ENCODE peak calls at places on chromosomes 16 and 17, in six cellular contexts. W is dorsolateral prefrontal cortex, T is LNCaP clone FGC, J is MM.1S, Z is GM12865, N is breast epithelium. F is an unnamed sample.

GRCh38 chr16:17382514-17382913 is 88.2 kb downstream of the XYLT1 start:
- DNase-seq in Z (no peak), T (no peak), J (no peak), W (no peak), N (no peak), F (no peak)

GRCh38 chr17:27224526-27225315 is 69.2 kb upstream of the WSB1 start:
- DNase-seq in N (no peak), W (no peak), J (no peak), Z (no peak), T (no peak), F (no peak)

GRCh38 chr16:27801259-27801945 is 251.5 kb downstream of the KATNIP start:
- DNase-seq in J (no peak), N (no peak), Z (no peak), T (no peak), W (no peak), F (no peak)

GRCh38 chr16:53611151-53611802 is 92.4 kb downstream of the RPGRIP1L start:
- DNase-seq in Z (no peak), J (no peak), W (no peak), N (no peak), T (no peak), F (no peak)

GRCh38 chr16:88464447-88465318 is 11.6 kb downstream of the ZFPM1 start:
- DNase-seq in Z (no peak), T (no peak), N (no peak), W (no peak), J (no peak), F (no peak)

GRCh38 chr16:83475108-83475507 is 332.7 kb upstream of the HSBP1 start:
- DNase-seq in Z (no peak), T (no peak), W (no peak), J (no peak), N (no peak), F (no peak)

GRCh38 chr17:77721823-77722160 is 236.7 kb upstream of the TNRC6C start:
- DNase-seq in Z (no peak), N (no peak), W (no peak), J (no peak), T (no peak), F (no peak)

GRCh38 chr17:78128616-78129384 is at the start of gene TMC6:
- DNase-seq in W (no peak), N (peak; percentile 68), Z (peak; percentile 89), J (peak; percentile 91), T (no peak), F (no peak)

GRCh38 chr16:3019594-3020246 is 448 bp upstream of the TNFRSF12A start:
- DNase-seq in W (no peak), J (no peak), T (no peak), N (no peak), Z (no peak), F (no peak)

GRCh38 chr16:6481894-6482293 is 850.8 kb upstream of the RBFOX1 start:
- DNase-seq in T (peak; percentile 66), N (no peak), Z (no peak), W (no peak), J (no peak), F (no peak)

GRCh38 chr16:6484931-6485330 is 847.7 kb upstream of the RBFOX1 start:
- DNase-seq in W (no peak), J (no peak), N (no peak), T (no peak), Z (no peak), F (no peak)

GRCh38 chr16:6482861-6483530 is 849.6 kb upstream of the RBFOX1 start:
- DNase-seq in N (no peak), Z (no peak), W (peak; percentile 70), J (no peak), T (no peak), F (no peak)

GRCh38 chr16:6484121-6484520 is 848.5 kb upstream of the RBFOX1 start:
- DNase-seq in N (no peak), W (no peak), T (no peak), Z (no peak), J (no peak), F (no peak)

DNA sequence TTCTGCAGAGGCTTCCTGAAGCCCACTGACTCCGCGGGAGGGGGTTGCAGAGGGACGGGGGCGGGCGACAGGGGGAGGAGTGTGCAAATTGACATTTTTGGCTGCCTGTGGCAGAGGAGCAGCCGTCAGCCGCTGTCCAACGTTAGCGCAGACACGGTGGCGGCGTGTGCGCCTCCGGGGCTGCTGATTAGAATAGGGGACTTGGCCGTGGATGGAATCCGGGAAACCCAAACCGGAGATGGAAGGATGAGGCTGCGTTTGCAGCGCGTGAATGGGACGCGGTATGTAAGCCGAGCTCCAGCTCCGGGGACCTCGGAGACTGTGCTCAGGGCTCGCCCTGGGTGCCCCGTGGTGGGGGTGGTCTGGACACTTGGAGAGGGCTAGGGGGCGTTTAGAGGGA is 849.0 kb upstream of the RBFOX1 start:
- DNase-seq in Z (no peak), W (peak; percentile 48), J (no peak), N (no peak), T (no peak), F (no peak)
- H3K4me3 ChIP-seq in Z (no peak overlapping the region), W (peak overlapping the region; percentile 49), J (no peak overlapping the region), N (no peak overlapping the region), T (no peak overlapping the region), F (no peak overlapping the region)

DNA sequence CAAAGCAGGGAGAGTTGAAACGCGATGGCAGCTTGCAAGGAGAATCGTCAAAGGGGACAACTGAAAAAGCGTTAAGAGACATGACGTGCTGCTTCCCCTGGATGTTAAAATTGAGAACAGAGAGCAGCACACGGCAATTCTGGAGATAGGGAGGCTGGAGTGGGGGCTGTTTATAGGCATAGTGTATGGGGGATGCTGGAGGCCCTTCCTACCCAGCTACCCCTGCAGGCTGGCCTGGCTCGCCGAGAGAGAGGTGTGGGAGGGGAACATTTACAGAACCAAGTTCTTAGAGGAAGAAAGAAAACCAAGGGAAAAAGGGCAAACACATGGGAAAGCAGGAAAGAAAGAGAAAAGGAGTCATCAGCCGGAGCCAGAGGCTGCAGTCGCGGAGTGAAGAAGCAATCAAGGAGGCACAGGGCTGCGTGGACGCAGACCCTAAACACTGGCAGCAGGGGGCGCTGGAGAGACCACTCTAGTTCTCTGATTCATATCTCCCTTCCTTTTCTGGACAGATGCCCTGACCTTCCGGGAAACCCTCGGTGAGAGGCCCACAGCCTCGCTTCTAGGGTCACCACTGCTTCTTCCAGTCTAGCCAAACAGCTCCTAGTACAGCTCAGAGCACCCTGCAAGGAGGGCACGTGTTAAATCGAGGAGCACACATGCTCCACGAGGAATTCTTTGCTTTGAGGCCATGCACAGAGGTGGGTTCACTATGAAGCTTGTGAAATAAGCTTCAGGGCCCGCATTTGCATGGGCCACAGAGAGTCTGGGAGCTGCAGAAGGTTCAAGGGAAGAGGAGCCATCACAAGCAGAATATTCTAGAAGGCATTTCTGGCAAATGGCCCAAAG is 55.6 kb downstream of the MYH13 start:
- DNase-seq in J (peak; percentile 46), T (peak; percentile 27), Z (peak; percentile 59), N (no peak), W (peak; percentile 52), F (peak; percentile 3)
- TF ChIP-seq CTCF in J (peak; percentile 57), T (peak; percentile 72), Z (peak; percentile 57), N (no peak), W (peak; percentile 71), F (peak; percentile 53)

GRCh38 chr16:4681471-4682083 is 11.8 kb upstream of the NUDT16L1 start:
- DNase-seq in W (no peak), T (no peak), Z (no peak), N (no peak), J (no peak), F (no peak)

GRCh38 chr16:4679156-4679853 is 14.1 kb upstream of the NUDT16L1 start:
- DNase-seq in J (no peak), N (peak; percentile 66), Z (no peak), T (no peak), W (no peak), F (no peak)

GRCh38 chr16:4679854-4680636 is 13.3 kb upstream of the NUDT16L1 start:
- DNase-seq in Z (no peak), W (peak; percentile 64), T (peak; percentile 77), N (peak; percentile 89), J (no peak), F (no peak)

GRCh38 chr16:4682084-4682581 is 11.2 kb upstream of the NUDT16L1 start:
- DNase-seq in T (no peak), Z (no peak), W (no peak), J (no peak), N (no peak), F (no peak)

DNA sequence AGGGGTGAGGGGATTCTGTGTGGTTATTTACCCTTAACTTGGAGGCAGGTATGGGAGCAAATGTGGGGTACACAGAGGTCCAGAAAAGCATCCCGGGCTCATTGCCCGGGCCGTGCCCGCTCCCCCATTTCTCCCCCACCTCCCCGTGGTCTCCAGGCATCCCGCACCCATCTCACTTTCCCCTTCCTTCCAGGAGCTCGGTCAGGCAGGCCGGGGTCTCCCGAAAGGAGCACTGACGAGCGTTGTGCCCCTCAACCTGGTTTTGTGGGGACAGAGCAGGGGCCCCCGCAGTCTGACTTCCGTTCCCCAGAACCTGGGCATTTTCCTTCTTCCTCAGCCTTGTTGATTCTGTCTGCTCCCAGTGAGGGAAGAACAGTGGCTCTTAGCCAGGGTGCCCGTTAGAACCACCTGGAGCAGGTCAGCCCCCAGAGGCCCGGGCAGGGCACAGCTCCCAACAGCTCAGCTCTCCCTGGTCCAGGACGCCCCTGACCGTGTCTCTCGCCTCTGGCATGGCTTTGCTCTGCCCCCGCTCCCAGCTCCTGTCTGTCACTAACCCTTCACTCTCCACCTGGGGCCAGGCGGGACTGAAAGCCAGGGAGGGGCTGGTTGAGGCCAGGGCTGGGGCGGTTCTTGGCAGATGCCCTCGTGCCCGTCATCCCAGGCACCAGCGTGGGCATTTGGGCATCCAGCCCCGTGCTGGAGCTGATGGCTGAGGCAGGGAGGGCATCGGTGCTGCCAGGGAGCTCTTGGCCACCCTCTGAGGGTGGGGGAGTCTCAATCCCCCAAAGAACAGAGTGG is 12.5 kb upstream of the NUDT16L1 start:
- DNase-seq in W (no peak), N (no peak), J (no peak), T (no peak), Z (no peak), F (no peak)
- H3K4me3 ChIP-seq in W (peak overlapping the region; percentile 44), N (peak overlapping the region; percentile 53), J (no peak overlapping the region), T (peak overlapping the region; percentile 75), Z (no peak overlapping the region), F (no peak overlapping the region)

GRCh38 chr17:72587773-72588511 is 467.1 kb downstream of the SOX9 start:
- DNase-seq in N (no peak), T (no peak), J (peak; percentile 71), Z (peak; percentile 56), W (no peak), F (peak; percentile 59)
- TF ChIP-seq CTCF in N (no peak), T (no peak), J (peak; percentile 17), Z (no peak), W (no peak), F (peak; percentile 23)

DNA sequence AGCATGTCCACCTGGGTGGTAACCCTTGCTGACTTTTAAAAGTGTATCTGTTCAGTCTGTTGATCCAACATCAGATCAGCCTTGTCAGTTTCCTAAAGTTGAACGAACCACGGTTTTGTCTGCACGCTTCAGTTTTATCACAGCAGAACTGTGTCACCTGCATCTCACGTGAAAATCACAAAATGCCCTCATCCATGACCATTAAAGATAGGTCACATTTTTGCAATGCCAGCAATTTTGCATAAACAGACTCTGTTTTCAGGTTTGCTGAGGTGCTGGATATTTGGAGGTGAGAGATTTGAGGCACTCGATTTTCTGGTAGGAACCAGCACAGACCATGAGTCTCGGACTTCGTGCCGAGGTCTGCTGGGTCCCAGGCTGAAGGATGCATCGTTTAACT is 3.0 kb downstream of the METRNL start:
- DNase-seq in W (no peak), T (no peak), Z (no peak), N (no peak), J (no peak), F (no peak)
- H3K4me3 ChIP-seq in W (no peak overlapping the region), T (no peak overlapping the region), Z (no peak overlapping the region), N (no peak overlapping the region), J (no peak overlapping the region), F (no peak overlapping the region)

F was measured in astrocyte of the spinal cord.